ENCODE peak calls at places on chromosome 21, in four cellular contexts. I, Q, X and V are unnamed samples.

GRCh38 chr21:18603246-18603645 is 199.7 kb upstream of the TMPRSS15 start:
- DNase-seq in I (no peak), Q (no peak), X (no peak), V (no peak)

GRCh38 chr21:22346576-22346975 is 1348.4 kb downstream of the NCAM2 start:
- DNase-seq in I (no peak), X (no peak), Q (no peak), V (no peak)

GRCh38 chr21:45620201-45620600 is 23.3 kb upstream of the PCBP3 start:
- DNase-seq in X (no peak), I (no peak), Q (no peak), V (no peak)

GRCh38 chr21:18550361-18550760 is 146.8 kb upstream of the TMPRSS15 start:
- DNase-seq in Q (no peak), I (no peak), X (no peak), V (no peak)

GRCh38 chr21:33231526-33231925 is 1.8 kb downstream of the IFNAR2 start:
- DNase-seq in X (no peak), I (no peak), Q (no peak), V (no peak)

GRCh38 chr21:42193131-42193671 is 25.7 kb upstream of the ABCG1 start:
- DNase-seq in I (no peak), X (no peak), Q (no peak), V (no peak)

GRCh38 chr21:17467829-17468228 is 45.0 kb upstream of the CXADR start:
- DNase-seq in Q (no peak), X (no peak), I (no peak), V (no peak)

GRCh38 chr21:42495765-42496119 is 282 bp downstream of the RSPH1 start:
- DNase-seq in Q (no peak), X (no peak), I (no peak), V (no peak)

GRCh38 chr21:46393941-46394818 is 64.5 kb upstream of the DIP2A start:
- DNase-seq in I (no peak), X (no peak), Q (no peak), V (no peak)

GRCh38 chr21:35113064-35113463 is 64.0 kb upstream of the RUNX1 start:
- DNase-seq in Q (peak), X (no peak), I (no peak), V (no peak)

GRCh38 chr21:37631319-37632117 is 264.9 kb downstream of the DYRK1A start:
- DNase-seq in Q (no peak), X (no peak), I (peak), V (no peak)

GRCh38 chr21:29721242-29721641 is 218.6 kb downstream of the GRIK1 start:
- DNase-seq in I (no peak), Q (no peak), X (no peak), V (no peak)

GRCh38 chr21:17387030-17387617 is 125.7 kb upstream of the CXADR start:
- DNase-seq in Q (peak), X (peak), I (peak), V (peak)

GRCh38 chr21:26107439-26107838 is 63.1 kb downstream of the APP start:
- DNase-seq in Q (no peak), I (no peak), X (no peak), V (no peak)

GRCh38 chr21:28991861-28992525 is 684 bp downstream of the LTN1 start:
- DNase-seq in X (peak), Q (peak), I (no peak), V (no peak)

GRCh38 chr21:45972716-45973474 is 8.7 kb upstream of the COL6A1 start:
- DNase-seq in Q (no peak), I (no peak), X (no peak), V (no peak)

GRCh38 chr21:45974073-45975016 is 7.2 kb upstream of the COL6A1 start:
- DNase-seq in I (no peak), Q (peak), X (no peak), V (peak)

GRCh38 chr21:35989185-35989735 is 71.1 kb downstream of the SETD4 start:
- DNase-seq in Q (no peak), I (no peak), X (no peak), V (no peak)

GRCh38 chr21:38837806-38838461 is 32.2 kb downstream of the ETS2 start:
- DNase-seq in X (no peak), Q (peak), I (no peak), V (no peak)

GRCh38 chr21:33858672-33859372 is 56.8 kb downstream of the ATP5PO start:
- DNase-seq in Q (no peak), I (no peak), X (no peak), V (no peak)

GRCh38 chr21:41668051-41668541 is 98.8 kb downstream of the RIPK4 start:
- DNase-seq in Q (no peak), X (no peak), I (no peak), V (no peak)

DNA sequence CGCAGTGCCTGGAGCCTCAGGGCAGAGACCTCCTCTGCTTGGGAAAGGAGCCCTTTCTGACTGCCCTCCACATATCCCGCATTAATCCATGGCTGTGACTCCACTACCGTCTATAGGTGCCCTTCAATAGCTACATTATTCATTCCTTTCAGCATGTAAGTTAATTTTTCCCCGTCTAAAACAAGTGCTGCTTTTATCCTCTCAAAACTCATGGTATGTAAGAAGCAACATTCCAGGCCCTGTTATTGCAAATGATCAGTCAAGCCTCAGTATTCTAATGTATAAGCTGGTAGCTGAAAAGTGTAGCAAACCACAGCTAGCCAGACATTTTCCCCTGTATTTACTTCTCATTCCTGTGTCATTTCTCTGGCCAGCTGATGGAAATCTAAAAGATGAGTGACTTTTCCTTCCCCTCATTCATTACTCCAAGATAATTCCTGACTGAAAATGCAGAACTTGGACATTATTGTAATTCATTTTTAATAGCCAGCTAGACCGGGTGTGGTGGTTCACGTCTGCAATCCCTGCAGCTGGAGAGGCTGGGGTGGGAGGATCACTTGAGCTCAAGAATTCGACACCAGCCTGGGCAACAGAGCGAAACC is 88.6 kb upstream of the SOD1 start:
- DNase-seq in I (no peak), X (no peak), Q (no peak), V (no peak)
- TF ChIP-seq SPI1 in I (no peak), X (no peak), Q (no peak), V (no peak)

DNA sequence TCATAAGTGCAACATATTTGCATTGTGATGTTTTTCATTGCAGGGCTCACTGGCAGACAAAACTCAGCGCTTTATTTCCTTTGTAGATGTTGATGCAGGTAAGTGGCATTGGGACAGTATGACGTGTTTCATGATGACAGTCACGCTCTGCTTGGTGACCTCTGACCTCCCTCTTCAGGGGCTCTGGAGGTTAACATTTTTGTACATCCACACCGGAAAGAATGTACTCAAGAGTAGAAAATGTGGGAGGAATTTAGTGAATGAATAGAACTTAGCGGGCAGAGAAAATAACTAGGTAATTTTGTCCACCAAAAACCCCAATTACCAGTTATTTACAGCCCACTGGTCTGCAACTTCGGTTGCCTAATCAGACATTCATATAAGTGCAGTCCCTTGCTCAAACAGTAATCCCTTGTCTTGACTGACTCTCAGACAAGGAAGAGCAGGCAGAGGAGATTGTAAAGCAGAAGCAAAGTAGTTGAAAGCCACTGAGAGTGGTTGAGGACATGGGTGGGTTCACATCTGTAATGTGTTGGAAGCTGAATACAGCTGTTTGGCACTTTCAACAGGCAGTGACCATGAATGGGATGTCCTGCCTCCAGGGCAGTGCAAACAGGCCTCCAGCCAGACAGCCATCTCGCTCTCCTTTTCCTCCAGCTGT is 189.0 kb downstream of the NRIP1 start:
- DNase-seq in I (peak), Q (peak), X (no peak), V (no peak)
- TF ChIP-seq SPI1 in I (no peak), Q (no peak), X (no peak), V (peak)

GRCh38 chr21:43866233-43866632 is 1.2 kb downstream of the AGPAT3 start:
- DNase-seq in X (no peak), Q (peak), I (no peak), V (peak)
- TF ChIP-seq SPI1 in X (no peak), Q (no peak), I (no peak), V (no peak)

DNA sequence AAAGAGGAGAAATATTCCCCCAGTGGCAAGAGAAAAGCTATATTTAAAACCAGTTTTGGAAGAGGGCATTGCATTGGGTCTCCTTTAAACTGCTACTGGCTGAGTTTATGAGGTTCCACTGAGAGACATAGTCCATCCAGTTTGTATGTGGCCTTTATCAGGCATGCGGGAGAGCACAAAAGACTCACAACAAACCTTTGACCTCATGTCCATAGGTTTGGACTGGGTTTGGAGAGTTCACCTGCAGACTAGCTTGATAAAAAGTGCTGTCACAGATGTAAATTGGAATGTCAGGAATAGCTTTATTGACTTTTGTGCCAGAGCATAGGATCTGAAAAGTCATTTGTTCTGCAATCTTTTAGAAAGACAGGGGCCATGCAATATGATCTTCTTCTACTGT is 131.0 kb upstream of the NRIP1 start:
- DNase-seq in X (no peak), I (no peak), Q (no peak), V (no peak)
- TF ChIP-seq SPI1 in X (no peak), I (no peak), Q (no peak), V (no peak)